ENCODE peak calls at places on chromosomes 5 and 9, in nine cellular contexts. One of them, this sample, is unnamed. For H3K4me1, the result is how much of the 10 kb centered on the place peaks cover.

GRCh38 chr5:83471405-83472212 is at the start of gene VCAN:
- DNase-seq in Peyer's patch: no peak
- DNase-seq in lung: peak
- DNase-seq in CD8-positive, alpha-beta T cell: no peak
- DNase-seq in GM23248: peak
- DNase-seq in SK-N-SH: peak
- DNase-seq in CD8-positive, alpha-beta memory T cell: no peak
- DNase-seq in body of pancreas: peak
- DNase-seq in testis: peak
- DNase-seq in this sample: peak

GRCh38 chr9:78971505-78971904 is 600.3 kb upstream of the TLE4 start:
- DNase-seq in Peyer's patch: no peak
- DNase-seq in lung: no peak
- DNase-seq in CD8-positive, alpha-beta T cell: no peak
- DNase-seq in GM23248: no peak
- DNase-seq in SK-N-SH: no peak
- DNase-seq in CD8-positive, alpha-beta memory T cell: no peak
- DNase-seq in body of pancreas: no peak
- DNase-seq in testis: no peak
- DNase-seq in this sample: no peak

GRCh38 chr5:123700624-123701023 is 188.6 kb downstream of the CSNK1G3 start:
- DNase-seq in Peyer's patch: no peak
- DNase-seq in lung: no peak
- DNase-seq in CD8-positive, alpha-beta T cell: no peak
- DNase-seq in GM23248: peak
- DNase-seq in SK-N-SH: no peak
- DNase-seq in CD8-positive, alpha-beta memory T cell: no peak
- DNase-seq in body of pancreas: peak
- DNase-seq in testis: no peak
- DNase-seq in this sample: no peak

GRCh38 chr9:123357748-123358059 is 1.7 kb downstream of the CRB2 start:
- DNase-seq in Peyer's patch: no peak
- DNase-seq in lung: no peak
- DNase-seq in CD8-positive, alpha-beta T cell: no peak
- DNase-seq in GM23248: no peak
- DNase-seq in SK-N-SH: no peak
- DNase-seq in CD8-positive, alpha-beta memory T cell: no peak
- DNase-seq in body of pancreas: no peak
- DNase-seq in testis: no peak
- DNase-seq in this sample: no peak

GRCh38 chr5:81782811-81783210 is 31.9 kb upstream of the SSBP2 start:
- DNase-seq in Peyer's patch: no peak
- DNase-seq in lung: no peak
- DNase-seq in CD8-positive, alpha-beta T cell: no peak
- DNase-seq in GM23248: peak
- DNase-seq in SK-N-SH: no peak
- DNase-seq in CD8-positive, alpha-beta memory T cell: no peak
- DNase-seq in body of pancreas: no peak
- DNase-seq in testis: no peak
- DNase-seq in this sample: no peak

GRCh38 chr9:136231478-136232297 is 13.9 kb downstream of the QSOX2 start:
- DNase-seq in Peyer's patch: no peak
- DNase-seq in lung: no peak
- DNase-seq in CD8-positive, alpha-beta T cell: no peak
- DNase-seq in GM23248: no peak
- DNase-seq in SK-N-SH: no peak
- DNase-seq in CD8-positive, alpha-beta memory T cell: no peak
- DNase-seq in body of pancreas: no peak
- DNase-seq in testis: no peak
- DNase-seq in this sample: no peak

GRCh38 chr5:61455179-61456006 is 123.3 kb downstream of the ZSWIM6 start:
- DNase-seq in Peyer's patch: no peak
- DNase-seq in lung: no peak
- DNase-seq in CD8-positive, alpha-beta T cell: no peak
- DNase-seq in GM23248: no peak
- DNase-seq in SK-N-SH: no peak
- DNase-seq in CD8-positive, alpha-beta memory T cell: no peak
- DNase-seq in body of pancreas: no peak
- DNase-seq in testis: no peak
- DNase-seq in this sample: no peak

GRCh38 chr5:151080620-151081425 is at the start of gene TNIP1:
- DNase-seq in Peyer's patch: peak
- DNase-seq in lung: peak
- DNase-seq in CD8-positive, alpha-beta T cell: peak
- DNase-seq in GM23248: peak
- DNase-seq in SK-N-SH: peak
- DNase-seq in CD8-positive, alpha-beta memory T cell: peak
- DNase-seq in body of pancreas: peak
- DNase-seq in testis: peak
- DNase-seq in this sample: peak

GRCh38 chr5:172052454-172053236 is 46.2 kb upstream of the FBXW11 start:
- DNase-seq in Peyer's patch: no peak
- DNase-seq in lung: no peak
- DNase-seq in CD8-positive, alpha-beta T cell: peak
- DNase-seq in GM23248: peak
- DNase-seq in SK-N-SH: no peak
- DNase-seq in CD8-positive, alpha-beta memory T cell: no peak
- DNase-seq in body of pancreas: peak
- DNase-seq in testis: peak
- DNase-seq in this sample: peak

GRCh38 chr9:123776856-123777560 is 152.9 kb downstream of the DENND1A start:
- DNase-seq in Peyer's patch: no peak
- DNase-seq in lung: no peak
- DNase-seq in CD8-positive, alpha-beta T cell: no peak
- DNase-seq in GM23248: no peak
- DNase-seq in SK-N-SH: no peak
- DNase-seq in CD8-positive, alpha-beta memory T cell: no peak
- DNase-seq in body of pancreas: no peak
- DNase-seq in testis: no peak
- DNase-seq in this sample: no peak

GRCh38 chr5:145978672-145979071 is 42.3 kb downstream of the SH3RF2 start:
- DNase-seq in Peyer's patch: no peak
- DNase-seq in lung: no peak
- DNase-seq in CD8-positive, alpha-beta T cell: no peak
- DNase-seq in GM23248: no peak
- DNase-seq in SK-N-SH: no peak
- DNase-seq in CD8-positive, alpha-beta memory T cell: no peak
- DNase-seq in body of pancreas: peak
- DNase-seq in testis: no peak
- DNase-seq in this sample: no peak

GRCh38 chr5:55969956-55970355 is 24.8 kb downstream of the IL6ST start:
- DNase-seq in Peyer's patch: no peak
- DNase-seq in lung: no peak
- DNase-seq in CD8-positive, alpha-beta T cell: no peak
- DNase-seq in GM23248: peak
- DNase-seq in SK-N-SH: no peak
- DNase-seq in CD8-positive, alpha-beta memory T cell: no peak
- DNase-seq in body of pancreas: no peak
- DNase-seq in testis: no peak
- DNase-seq in this sample: no peak

GRCh38 chr5:110840347-110840960 is 101.6 kb downstream of the SLC25A46 start:
- DNase-seq in Peyer's patch: no peak
- DNase-seq in lung: no peak
- DNase-seq in CD8-positive, alpha-beta T cell: no peak
- DNase-seq in GM23248: no peak
- DNase-seq in SK-N-SH: no peak
- DNase-seq in CD8-positive, alpha-beta memory T cell: no peak
- DNase-seq in body of pancreas: no peak
- DNase-seq in testis: no peak
- DNase-seq in this sample: no peak

GRCh38 chr5:144406463-144406862 is 235.8 kb downstream of the KCTD16 start:
- DNase-seq in Peyer's patch: no peak
- DNase-seq in lung: no peak
- DNase-seq in CD8-positive, alpha-beta T cell: no peak
- DNase-seq in GM23248: no peak
- DNase-seq in SK-N-SH: no peak
- DNase-seq in CD8-positive, alpha-beta memory T cell: no peak
- DNase-seq in body of pancreas: no peak
- DNase-seq in testis: no peak
- DNase-seq in this sample: no peak

GRCh38 chr9:133492061-133493021 is 13.4 kb upstream of the SLC2A6 start:
- DNase-seq in Peyer's patch: no peak
- DNase-seq in lung: no peak
- DNase-seq in CD8-positive, alpha-beta T cell: no peak
- DNase-seq in GM23248: peak
- DNase-seq in SK-N-SH: peak
- DNase-seq in CD8-positive, alpha-beta memory T cell: no peak
- DNase-seq in body of pancreas: no peak
- DNase-seq in testis: no peak
- DNase-seq in this sample: no peak

GRCh38 chr9:133493845-133494540 is 15.1 kb upstream of the SLC2A6 start:
- DNase-seq in Peyer's patch: no peak
- DNase-seq in lung: no peak
- DNase-seq in CD8-positive, alpha-beta T cell: no peak
- DNase-seq in GM23248: no peak
- DNase-seq in SK-N-SH: no peak
- DNase-seq in CD8-positive, alpha-beta memory T cell: no peak
- DNase-seq in body of pancreas: no peak
- DNase-seq in testis: no peak
- DNase-seq in this sample: no peak

GRCh38 chr9:133491656-133491925 is 12.7 kb upstream of the SLC2A6 start:
- DNase-seq in Peyer's patch: no peak
- DNase-seq in lung: no peak
- DNase-seq in CD8-positive, alpha-beta T cell: no peak
- DNase-seq in GM23248: no peak
- DNase-seq in SK-N-SH: peak
- DNase-seq in CD8-positive, alpha-beta memory T cell: no peak
- DNase-seq in body of pancreas: no peak
- DNase-seq in testis: no peak
- DNase-seq in this sample: peak

GRCh38 chr9:133494636-133495326 is 15.9 kb upstream of the SLC2A6 start:
- DNase-seq in Peyer's patch: no peak
- DNase-seq in lung: no peak
- DNase-seq in CD8-positive, alpha-beta T cell: no peak
- DNase-seq in GM23248: no peak
- DNase-seq in SK-N-SH: no peak
- DNase-seq in CD8-positive, alpha-beta memory T cell: no peak
- DNase-seq in body of pancreas: no peak
- DNase-seq in testis: no peak
- DNase-seq in this sample: peak

DNA sequence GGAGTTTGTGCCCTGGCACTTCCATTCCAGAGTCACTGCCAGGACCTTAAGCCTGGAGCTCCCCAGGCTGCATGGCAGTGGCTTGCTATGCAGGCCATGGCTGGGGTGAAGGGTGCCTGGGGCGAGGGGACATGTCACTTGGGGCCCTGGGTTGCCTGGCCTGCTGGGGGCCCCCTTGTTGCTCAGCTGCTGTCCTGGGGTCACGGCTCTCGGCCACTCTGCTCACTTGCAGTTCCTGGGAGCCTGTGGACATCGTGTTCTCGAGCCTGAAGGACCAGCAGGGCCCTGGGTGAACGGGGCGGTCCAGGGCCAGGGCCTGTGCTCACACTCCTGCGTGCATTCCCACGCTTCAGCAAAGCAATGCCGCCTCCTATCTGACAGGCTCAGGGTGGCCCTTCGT is 14.5 kb upstream of the SLC2A6 start:
- DNase-seq in Peyer's patch: no peak
- DNase-seq in lung: no peak
- DNase-seq in CD8-positive, alpha-beta T cell: no peak
- DNase-seq in GM23248: no peak
- DNase-seq in SK-N-SH: no peak
- DNase-seq in CD8-positive, alpha-beta memory T cell: no peak
- DNase-seq in body of pancreas: no peak
- DNase-seq in testis: peak
- DNase-seq in this sample: no peak
- H3K4me1 ChIP-seq in Peyer's patch: under half
- H3K4me1 ChIP-seq in lung: under half
- H3K4me1 ChIP-seq in CD8-positive, alpha-beta T cell: under half
- H3K4me1 ChIP-seq in GM23248: under half
- H3K4me1 ChIP-seq in SK-N-SH: under half
- H3K4me1 ChIP-seq in CD8-positive, alpha-beta memory T cell: under half
- H3K4me1 ChIP-seq in body of pancreas: under half
- H3K4me1 ChIP-seq in testis: half or more
- H3K4me1 ChIP-seq in this sample: under half

GRCh38 chr5:471750-472058 is 28.7 kb downstream of the EXOC3 start:
- DNase-seq in Peyer's patch: no peak
- DNase-seq in lung: no peak
- DNase-seq in CD8-positive, alpha-beta T cell: no peak
- DNase-seq in GM23248: no peak
- DNase-seq in SK-N-SH: no peak
- DNase-seq in CD8-positive, alpha-beta memory T cell: no peak
- DNase-seq in body of pancreas: no peak
- DNase-seq in testis: no peak
- DNase-seq in this sample: no peak
- H3K4me3 ChIP-seq in Peyer's patch: peak
- H3K4me3 ChIP-seq in lung: no peak
- H3K4me3 ChIP-seq in CD8-positive, alpha-beta T cell: peak
- H3K4me3 ChIP-seq in GM23248: peak
- H3K4me3 ChIP-seq in SK-N-SH: peak
- H3K4me3 ChIP-seq in CD8-positive, alpha-beta memory T cell: peak
- H3K4me3 ChIP-seq in body of pancreas: peak
- H3K4me3 ChIP-seq in testis: no peak
- H3K4me3 ChIP-seq in this sample: no peak

GRCh38 chr5:169717298-169717697 is 80.2 kb downstream of the DOCK2 start:
- DNase-seq in Peyer's patch: no peak
- DNase-seq in lung: peak
- DNase-seq in CD8-positive, alpha-beta T cell: no peak
- DNase-seq in GM23248: peak
- DNase-seq in SK-N-SH: no peak
- DNase-seq in CD8-positive, alpha-beta memory T cell: no peak
- DNase-seq in body of pancreas: no peak
- DNase-seq in testis: no peak
- DNase-seq in this sample: no peak
- H3K4me1 ChIP-seq in Peyer's patch: under half
- H3K4me1 ChIP-seq in lung: under half
- H3K4me1 ChIP-seq in CD8-positive, alpha-beta T cell: under half
- H3K4me1 ChIP-seq in GM23248: under half
- H3K4me1 ChIP-seq in SK-N-SH: under half
- H3K4me1 ChIP-seq in CD8-positive, alpha-beta memory T cell: under half
- H3K4me1 ChIP-seq in body of pancreas: under half
- H3K4me1 ChIP-seq in testis: under half
- H3K4me1 ChIP-seq in this sample: under half

GRCh38 chr5:77771452-77771851 is 4.7 kb downstream of the TBCA start:
- DNase-seq in Peyer's patch: no peak
- DNase-seq in lung: no peak
- DNase-seq in CD8-positive, alpha-beta T cell: no peak
- DNase-seq in GM23248: no peak
- DNase-seq in SK-N-SH: no peak
- DNase-seq in CD8-positive, alpha-beta memory T cell: no peak
- DNase-seq in body of pancreas: no peak
- DNase-seq in testis: no peak
- DNase-seq in this sample: no peak
- H3K4me3 ChIP-seq in Peyer's patch: no peak
- H3K4me3 ChIP-seq in lung: no peak
- H3K4me3 ChIP-seq in CD8-positive, alpha-beta T cell: no peak
- H3K4me3 ChIP-seq in GM23248: no peak
- H3K4me3 ChIP-seq in SK-N-SH: no peak
- H3K4me3 ChIP-seq in CD8-positive, alpha-beta memory T cell: no peak
- H3K4me3 ChIP-seq in body of pancreas: no peak
- H3K4me3 ChIP-seq in testis: no peak
- H3K4me3 ChIP-seq in this sample: no peak

DNA sequence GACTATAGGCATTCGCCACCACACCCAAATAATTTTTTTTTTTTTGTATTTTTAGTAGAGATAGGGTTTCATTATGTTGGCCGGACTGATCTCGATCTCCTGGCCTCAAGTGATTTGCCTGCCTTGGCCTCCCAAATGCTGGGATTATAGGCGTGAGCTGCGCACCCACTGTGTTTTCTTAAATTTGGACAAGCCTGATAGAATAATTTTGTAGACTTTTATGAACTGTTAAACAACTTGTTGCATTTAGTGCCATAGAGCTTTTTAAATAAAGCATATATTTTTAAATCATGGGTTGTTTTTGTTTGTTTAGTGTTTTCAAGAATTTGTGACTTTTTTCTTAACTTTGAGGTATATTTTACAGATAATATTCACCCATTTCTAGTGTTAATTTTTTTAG is 4.8 kb downstream of the PHAX start:
- DNase-seq in Peyer's patch: no peak
- DNase-seq in lung: no peak
- DNase-seq in CD8-positive, alpha-beta T cell: peak
- DNase-seq in GM23248: no peak
- DNase-seq in SK-N-SH: no peak
- DNase-seq in CD8-positive, alpha-beta memory T cell: no peak
- DNase-seq in body of pancreas: no peak
- DNase-seq in testis: no peak
- DNase-seq in this sample: no peak
- H3K4me1 ChIP-seq in Peyer's patch: under half
- H3K4me1 ChIP-seq in lung: under half
- H3K4me1 ChIP-seq in CD8-positive, alpha-beta T cell: under half
- H3K4me1 ChIP-seq in GM23248: under half
- H3K4me1 ChIP-seq in SK-N-SH: under half
- H3K4me1 ChIP-seq in CD8-positive, alpha-beta memory T cell: under half
- H3K4me1 ChIP-seq in body of pancreas: half or more
- H3K4me1 ChIP-seq in testis: under half
- H3K4me1 ChIP-seq in this sample: under half